ENCODE peak calls at places on chromosomes 12 and 14, in ten cellular contexts. C, K, Y, L, A, J, Q, D, U and R are unnamed samples.

GRCh38 chr12:71556881-71557280 is 106.8 kb downstream of the ZFC3H1 start:
- DNase-seq in C (peak), K (no peak), Y (no peak), L (no peak), A (no peak), J (no peak), Q (peak), D (no peak), U (peak), R (no peak)

GRCh38 chr12:116266631-116267349 is 10.7 kb downstream of the MED13L start:
- DNase-seq in C (no peak), K (no peak), Y (no peak), L (no peak), A (no peak), J (no peak), Q (no peak), D (no peak), U (no peak), R (no peak)

GRCh38 chr14:104239866-104240301 is 101.5 kb downstream of the KIF26A start:
- DNase-seq in C (no peak), K (no peak), Y (peak), L (no peak), A (no peak), J (no peak), Q (no peak), D (no peak), U (no peak), R (peak)

GRCh38 chr14:70152704-70153103 is 36.0 kb downstream of the SLC8A3 start:
- DNase-seq in C (no peak), K (no peak), Y (peak), L (no peak), A (peak), J (no peak), Q (no peak), D (no peak), U (no peak), R (no peak)

GRCh38 chr14:96362071-96362964 is 823 bp downstream of the ATG2B start:
- DNase-seq in C (peak), K (peak), Y (peak), L (peak), A (peak), J (peak), Q (no peak), D (peak), U (peak), R (no peak)

GRCh38 chr14:92495041-92495440 is 18.5 kb upstream of the RIN3 start:
- DNase-seq in C (peak), K (no peak), Y (no peak), L (no peak), A (no peak), J (peak), Q (no peak), D (no peak), U (no peak), R (peak)

GRCh38 chr12:19196959-19197630 is 67.6 kb downstream of the PLEKHA5 start:
- DNase-seq in C (peak), K (no peak), Y (no peak), L (no peak), A (no peak), J (no peak), Q (no peak), D (no peak), U (no peak), R (no peak)

GRCh38 chr14:94689218-94689984 is 77.2 kb downstream of the SERPINA3 start:
- DNase-seq in C (peak), K (peak), Y (peak), L (peak), A (peak), J (peak), Q (no peak), D (peak), U (peak), R (peak)

GRCh38 chr12:126337556-126337955 is 1272.3 kb downstream of the AACS start:
- DNase-seq in C (peak), K (no peak), Y (no peak), L (no peak), A (peak), J (no peak), Q (peak), D (no peak), U (no peak), R (no peak)

GRCh38 chr14:37697489-37698121 is 102.2 kb downstream of the TTC6 start:
- DNase-seq in C (peak), K (no peak), Y (no peak), L (no peak), A (no peak), J (no peak), Q (peak), D (no peak), U (no peak), R (no peak)

GRCh38 chr14:75323571-75323970 is 44.9 kb downstream of the FOS start:
- DNase-seq in C (peak), K (no peak), Y (no peak), L (no peak), A (no peak), J (no peak), Q (no peak), D (no peak), U (no peak), R (no peak)

GRCh38 chr12:83945871-83946270 is 966.7 kb downstream of the SLC6A15 start:
- DNase-seq in C (peak), K (no peak), Y (no peak), L (no peak), A (no peak), J (no peak), Q (peak), D (no peak), U (peak), R (no peak)

GRCh38 chr12:71392521-71393145 is 47.0 kb upstream of the LGR5 start:
- DNase-seq in C (peak), K (no peak), Y (peak), L (peak), A (peak), J (peak), Q (peak), D (peak), U (peak), R (no peak)

GRCh38 chr12:110105159-110105558 is 19.0 kb upstream of the IFT81 start:
- DNase-seq in C (no peak), K (no peak), Y (no peak), L (no peak), A (no peak), J (no peak), Q (no peak), D (no peak), U (no peak), R (no peak)

GRCh38 chr12:3998397-3998796 is 125.2 kb upstream of the PARP11 start:
- DNase-seq in C (no peak), K (no peak), Y (no peak), L (no peak), A (no peak), J (no peak), Q (no peak), D (no peak), U (no peak), R (no peak)

GRCh38 chr14:35701531-35701930 is 107.6 kb downstream of the RALGAPA1 start:
- DNase-seq in C (no peak), K (no peak), Y (no peak), L (no peak), A (no peak), J (no peak), Q (no peak), D (no peak), U (no peak), R (no peak)

GRCh38 chr14:70856851-70857498 is 47.7 kb upstream of the MAP3K9 start:
- DNase-seq in C (peak), K (no peak), Y (no peak), L (peak), A (no peak), J (peak), Q (peak), D (no peak), U (peak), R (no peak)

GRCh38 chr14:83873626-83874025 is 1656.3 kb upstream of the FLRT2 start:
- DNase-seq in C (no peak), K (no peak), Y (no peak), L (no peak), A (no peak), J (no peak), Q (no peak), D (no peak), U (no peak), R (no peak)

GRCh38 chr12:90954921-90955320 is at the start of gene CCER1:
- DNase-seq in C (no peak), K (no peak), Y (peak), L (no peak), A (no peak), J (no peak), Q (no peak), D (no peak), U (no peak), R (no peak)

GRCh38 chr12:38137287-38137686 is 179.3 kb upstream of the ALG10B start:
- DNase-seq in C (no peak), K (no peak), Y (no peak), L (no peak), A (no peak), J (no peak), Q (no peak), D (no peak), U (no peak), R (no peak)

GRCh38 chr12:15276088-15276698 is 46.1 kb upstream of the PTPRO start:
- DNase-seq in C (peak), K (no peak), Y (peak), L (no peak), A (peak), J (peak), Q (no peak), D (peak), U (peak), R (no peak)

GRCh38 chr14:25869854-25870253 is 728.0 kb downstream of the NOVA1 start:
- DNase-seq in C (no peak), K (no peak), Y (no peak), L (no peak), A (no peak), J (no peak), Q (no peak), D (no peak), U (no peak), R (no peak)

GRCh38 chr12:87967871-87968270 is 61.3 kb downstream of the C12orf50 start:
- DNase-seq in C (no peak), K (no peak), Y (no peak), L (no peak), A (no peak), J (no peak), Q (no peak), D (peak), U (no peak), R (no peak)

GRCh38 chr14:80117876-80118275 is 93.4 kb downstream of the DIO2 start:
- DNase-seq in C (no peak), K (no peak), Y (no peak), L (no peak), A (peak), J (no peak), Q (no peak), D (no peak), U (no peak), R (no peak)

GRCh38 chr12:75661927-75662326 is 150.5 kb upstream of the KRR1 start:
- DNase-seq in C (no peak), K (no peak), Y (no peak), L (no peak), A (no peak), J (no peak), Q (no peak), D (no peak), U (no peak), R (no peak)

GRCh38 chr14:28609228-28609828 is 157.3 kb upstream of the FOXG1 start:
- DNase-seq in C (peak), K (peak), Y (peak), L (no peak), A (peak), J (peak), Q (no peak), D (peak), U (no peak), R (no peak)

GRCh38 chr14:105047283-105048016 is 17.8 kb downstream of the GPR132 start:
- DNase-seq in C (no peak), K (no peak), Y (no peak), L (no peak), A (no peak), J (no peak), Q (no peak), D (no peak), U (no peak), R (no peak)

GRCh38 chr12:113297621-113298471 is 37.1 kb downstream of the SLC8B1 start:
- DNase-seq in C (no peak), K (no peak), Y (no peak), L (no peak), A (no peak), J (no peak), Q (no peak), D (no peak), U (no peak), R (no peak)

GRCh38 chr12:57765003-57765697 is 1.7 kb downstream of the CYP27B1 start:
- DNase-seq in C (peak), K (no peak), Y (no peak), L (peak), A (no peak), J (peak), Q (no peak), D (no peak), U (no peak), R (no peak)

GRCh38 chr12:2924019-2924418 is 33.3 kb downstream of the TULP3 start:
- DNase-seq in C (peak), K (no peak), Y (no peak), L (no peak), A (no peak), J (no peak), Q (no peak), D (no peak), U (peak), R (no peak)

GRCh38 chr12:110794623-110795280 is 52.0 kb upstream of the CCDC63 start:
- DNase-seq in C (no peak), K (no peak), Y (no peak), L (no peak), A (no peak), J (no peak), Q (no peak), D (no peak), U (no peak), R (peak)